ENCODE peak calls at places on chromosomes 5 and 9, in four cellular contexts. L is AG04450, O is activated T-helper 1 cell treated with Interleukin-2 at 50 U/mL for 16 hours, Z is astrocyte. P is an unnamed sample.

GRCh38 chr5:125457617-125458016 is 711.2 kb upstream of the ZNF608 start:
- DNase-seq in L (no peak), O (no peak), Z (no peak), P (no peak)

GRCh38 chr5:77282337-77283027 is 72.0 kb downstream of the PDE8B start:
- DNase-seq in L (peak), O (no peak), Z (peak), P (peak)

GRCh38 chr5:181160144-181160754 is 12.9 kb downstream of the OR2V2 start:
- DNase-seq in L (no peak), O (peak), Z (peak), P (peak)

GRCh38 chr9:124077915-124078572 is 66.5 kb downstream of the LHX2 start:
- DNase-seq in L (no peak), O (no peak), Z (no peak), P (no peak)

GRCh38 chr9:122031806-122032205 is 61.3 kb downstream of the TTLL11 start:
- DNase-seq in L (no peak), O (no peak), Z (peak), P (no peak)

GRCh38 chr9:6214451-6214850 is 1.2 kb upstream of the IL33 start:
- DNase-seq in L (no peak), O (no peak), Z (peak), P (no peak)

GRCh38 chr9:83384214-83384613 is 154.0 kb downstream of the FRMD3 start:
- DNase-seq in L (no peak), O (no peak), Z (no peak), P (no peak)

GRCh38 chr5:58135571-58136335 is 324.1 kb downstream of the PLK2 start:
- DNase-seq in L (no peak), O (no peak), Z (peak), P (no peak)

P was measured in uterus.